ENCODE peak calls at places on chromosome 17, in eight cellular contexts. X is CD8-positive, alpha-beta T cell; L is adrenal gland; C is A549; J is psoas muscle; Y is A673; H is left lung; A is tibial artery. E is an unnamed sample.
A peak's percentile ranks its signal among the peaks of the same experiment; 100 is the strongest.

GRCh38 chr17:12730931-12731521 is 58.3 kb upstream of the ARHGAP44 start:
- DNase-seq in X (no peak), L (peak; percentile 39), C (peak; percentile 56), J (peak; percentile 50), Y (no peak), H (no peak), A (peak; percentile 94), E (peak; percentile 84)

GRCh38 chr17:67393809-67394418 is 16.8 kb downstream of the PITPNC1 start:
- DNase-seq in X (no peak), L (no peak), C (no peak), J (no peak), Y (no peak), H (no peak), A (no peak), E (no peak)

GRCh38 chr17:41329279-41329925 is 13.9 kb upstream of the KRTAP17-1 start:
- DNase-seq in X (peak; percentile 16), L (peak; percentile 46), C (peak; percentile 78), J (no peak), Y (peak; percentile 59), H (peak; percentile 74), A (no peak), E (no peak)

GRCh38 chr17:54172654-54173316 is 350.1 kb downstream of the KIF2B start:
- DNase-seq in X (no peak), L (no peak), C (peak; percentile 41), J (no peak), Y (peak; percentile 45), H (no peak), A (no peak), E (no peak)

GRCh38 chr17:61621317-61621716 is 30.3 kb upstream of the NACA2 start:
- DNase-seq in X (no peak), L (no peak), C (no peak), J (no peak), Y (no peak), H (no peak), A (no peak), E (no peak)

GRCh38 chr17:81909231-81909630 is 2.0 kb downstream of the PCYT2 start:
- DNase-seq in X (no peak), L (no peak), C (no peak), J (no peak), Y (no peak), H (no peak), A (no peak), E (no peak)

GRCh38 chr17:54944796-54945195 is 23.7 kb downstream of the COX11 start:
- DNase-seq in X (no peak), L (no peak), C (no peak), J (no peak), Y (no peak), H (no peak), A (no peak), E (no peak)

GRCh38 chr17:39740357-39741111 is 2.8 kb downstream of the GRB7 start:
- DNase-seq in X (no peak), L (no peak), C (peak; percentile 66), J (peak; percentile 32), Y (no peak), H (no peak), A (no peak), E (no peak)

GRCh38 chr17:68460715-68461114 is 3.4 kb upstream of the WIPI1 start:
- DNase-seq in X (no peak), L (no peak), C (no peak), J (no peak), Y (no peak), H (no peak), A (no peak), E (no peak)

GRCh38 chr17:64107517-64108235 is 22.3 kb downstream of the ERN1 start:
- DNase-seq in X (no peak), L (peak; percentile 47), C (no peak), J (no peak), Y (no peak), H (no peak), A (no peak), E (no peak)

GRCh38 chr17:79931517-79932309 is 92.5 kb upstream of the CBX4 start:
- DNase-seq in X (no peak), L (no peak), C (no peak), J (no peak), Y (no peak), H (no peak), A (no peak), E (no peak)

GRCh38 chr17:79922798-79923197 is 83.6 kb upstream of the CBX4 start:
- DNase-seq in X (no peak), L (no peak), C (no peak), J (no peak), Y (no peak), H (peak; percentile 31), A (no peak), E (no peak)

GRCh38 chr17:78525511-78526160 is 51.6 kb downstream of the DNAH17 start:
- DNase-seq in X (no peak), L (no peak), C (no peak), J (no peak), Y (no peak), H (peak; percentile 35), A (no peak), E (no peak)

DNA sequence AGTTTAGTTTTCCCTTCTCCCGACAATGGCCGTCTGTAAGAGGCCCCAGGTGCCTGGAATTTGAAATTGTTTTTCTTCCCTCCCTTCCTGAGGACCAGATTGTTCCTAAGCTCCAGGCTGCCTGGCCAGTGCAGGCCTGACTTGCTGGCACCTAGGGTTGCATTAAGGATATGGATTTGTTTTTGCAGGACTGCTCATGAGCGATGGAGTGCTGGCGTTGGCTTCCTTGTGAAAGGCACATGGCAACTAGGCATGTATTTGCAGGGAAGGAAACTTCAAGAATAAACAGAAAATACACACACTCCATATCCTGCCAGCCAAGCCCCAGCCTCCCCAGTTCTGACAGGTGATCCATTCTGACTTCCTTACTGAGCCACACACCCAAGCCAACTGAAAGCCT is 25.5 kb upstream of the SOX9 start:
- DNase-seq in X (no peak), L (no peak), C (no peak), J (no peak), Y (no peak), H (no peak), A (no peak), E (no peak)
- H3K27ac ChIP-seq in X (no peak overlapping the region), L (no peak overlapping the region), C (no peak overlapping the region), J (no peak overlapping the region), Y (no peak overlapping the region), H (no peak overlapping the region), A (no peak overlapping the region), E (no peak overlapping the region)

DNA sequence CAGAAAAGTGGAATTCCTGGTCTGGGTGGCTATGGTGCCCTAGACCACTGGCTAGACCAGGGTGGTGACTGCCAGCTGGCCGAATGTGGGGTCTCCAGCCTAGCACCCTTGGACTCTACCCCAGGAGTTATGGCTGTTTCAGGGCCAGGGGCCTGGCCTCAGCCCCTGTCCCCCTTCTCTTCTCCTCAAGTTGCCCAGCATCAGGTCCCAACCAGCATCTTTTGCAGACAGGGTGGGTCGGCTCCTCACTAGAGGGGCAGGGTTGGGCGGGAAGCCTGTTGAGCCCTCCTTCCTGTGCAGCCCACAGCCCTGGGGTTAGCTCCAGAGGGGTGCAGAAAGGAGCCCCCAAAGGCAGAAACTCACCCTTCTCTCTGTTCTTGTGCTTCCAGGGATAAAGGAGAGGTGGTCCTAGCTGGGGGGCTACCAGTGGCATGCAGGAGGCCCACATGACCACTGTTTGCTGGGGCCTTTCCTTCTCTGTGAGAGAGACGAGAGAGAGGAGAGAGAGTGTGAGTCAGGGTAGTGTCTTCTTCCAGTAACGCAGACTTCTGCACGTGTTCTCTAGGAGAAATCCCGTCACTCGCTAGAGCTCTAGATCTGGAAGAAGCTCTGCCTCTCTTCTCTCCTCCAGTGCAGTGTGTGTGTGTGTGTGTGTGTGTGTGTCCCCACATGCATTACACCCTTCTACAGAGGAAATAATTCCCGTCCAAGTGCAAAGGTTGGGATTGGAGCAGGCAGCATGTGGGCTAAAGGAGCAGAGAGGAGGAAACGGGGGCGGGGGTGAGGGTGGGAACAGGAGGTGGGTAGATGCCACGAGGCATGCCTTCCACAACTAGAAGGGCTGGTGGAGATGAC is 209.4 kb downstream of the SEC14L1 start:
- DNase-seq in X (no peak), L (peak; percentile 72), C (no peak), J (no peak), Y (no peak), H (no peak), A (no peak), E (no peak)
- H3K4me1 ChIP-seq in X (peaks cover 18% of the 10 kb centered on the region), L (peaks cover 44% of the 10 kb centered on the region), C (peaks cover 43% of the 10 kb centered on the region), J (peaks cover 12% of the 10 kb centered on the region), Y (peaks cover 27% of the 10 kb centered on the region), H (peaks cover 5% of the 10 kb centered on the region), A (peaks cover 23% of the 10 kb centered on the region), E (peaks cover 55% of the 10 kb centered on the region)

DNA sequence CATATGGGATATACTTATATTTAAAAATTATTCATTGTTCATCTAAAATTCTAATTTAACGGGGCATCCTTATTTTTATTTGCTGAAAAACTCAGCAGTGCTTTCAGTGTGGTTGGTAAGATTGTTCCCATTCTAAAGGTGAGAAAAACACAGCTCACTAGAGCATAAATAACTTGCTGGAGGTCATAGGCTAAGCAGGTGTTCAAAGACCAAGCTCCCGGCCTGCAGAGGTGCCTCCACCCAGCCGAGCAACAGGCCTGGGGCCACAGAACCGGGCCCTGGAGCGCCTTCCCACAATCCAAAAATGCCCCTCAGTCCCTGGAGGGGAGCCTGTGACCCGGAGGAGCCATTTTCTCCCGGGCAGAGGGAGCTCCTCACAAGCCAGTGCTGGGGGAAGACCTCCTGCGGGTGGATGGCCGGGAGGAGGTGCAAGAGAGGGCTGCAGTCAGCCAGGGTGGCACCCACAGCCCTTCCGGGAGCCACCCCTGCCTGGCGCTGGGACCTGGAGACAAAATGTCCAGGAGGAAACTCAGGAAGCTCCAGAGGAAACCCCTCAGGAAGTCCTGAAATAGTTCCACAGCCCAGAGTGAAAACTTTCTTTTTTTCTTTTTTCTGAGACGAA is 14.7 kb downstream of the ABR start:
- DNase-seq in X (no peak), L (no peak), C (no peak), J (no peak), Y (no peak), H (no peak), A (no peak), E (peak; percentile 64)
- TF ChIP-seq CTCF in X (no peak), L (no peak), C (no peak), J (no peak), Y (no peak), H (no peak), A (no peak), E (peak; percentile 47)

GRCh38 chr17:35315971-35316370 is 57.5 kb downstream of the SLFN11 start:
- DNase-seq in X (no peak), L (no peak), C (no peak), J (no peak), Y (no peak), H (no peak), A (no peak), E (no peak)
- H3K27ac ChIP-seq in X (no peak overlapping the region), L (no peak overlapping the region), C (no peak overlapping the region), J (peak overlapping the region; percentile 84), Y (no peak overlapping the region), H (no peak overlapping the region), A (no peak overlapping the region), E (peak overlapping the region; percentile 88)

GRCh38 chr17:77364941-77365583 is 224.3 kb downstream of the SEC14L1 start:
- DNase-seq in X (no peak), L (no peak), C (no peak), J (no peak), Y (no peak), H (no peak), A (no peak), E (no peak)
- H3K4me1 ChIP-seq in X (peaks cover 53% of the 10 kb centered on the region), L (peaks cover 50% of the 10 kb centered on the region), C (peaks cover 74% of the 10 kb centered on the region), J (peaks cover 44% of the 10 kb centered on the region), Y (peaks cover 34% of the 10 kb centered on the region), H (peaks cover 12% of the 10 kb centered on the region), A (peaks cover 53% of the 10 kb centered on the region), E (peaks cover 65% of the 10 kb centered on the region)